ENCODE peak calls at places on chromosomes 16 and 17, in eight cellular contexts. R, U, W, S, O, P, F and H are unnamed samples.

GRCh38 chr17:75414488-75414887 is 9.0 kb upstream of the GRB2 start:
- DNase-seq in P (no peak), R (no peak), F (no peak), W (no peak), U (no peak), O (no peak), S (no peak), H (no peak)

GRCh38 chr17:6534846-6535514 is 21.4 kb downstream of the PITPNM3 start:
- DNase-seq in P (no peak), O (no peak), S (no peak), R (peak), W (no peak), F (no peak), U (no peak), H (no peak)

GRCh38 chr17:3810019-3810418 is 9.0 kb upstream of the ITGAE start:
- DNase-seq in U (no peak), R (no peak), P (no peak), S (no peak), W (no peak), O (no peak), F (no peak), H (no peak)

GRCh38 chr17:20968913-20969616 is 73.7 kb downstream of the USP22 start:
- DNase-seq in U (no peak), F (no peak), P (no peak), W (no peak), R (no peak), S (no peak), O (no peak), H (no peak)

GRCh38 chr17:4522661-4523060 is 24.0 kb downstream of the SPNS2 start:
- DNase-seq in F (no peak), P (no peak), R (no peak), W (no peak), U (no peak), S (no peak), O (peak), H (no peak)

GRCh38 chr17:79109584-79109983 is 35.0 kb downstream of the ENGASE start:
- DNase-seq in W (peak), F (no peak), U (peak), S (no peak), P (no peak), R (no peak), O (no peak), H (no peak)

GRCh38 chr16:12260647-12261262 is 284.2 kb downstream of the SNX29 start:
- DNase-seq in O (no peak), W (peak), U (peak), P (no peak), S (peak), F (peak), R (peak), H (no peak)

GRCh38 chr17:46772013-46772878 is 46.2 kb downstream of the WNT3 start:
- DNase-seq in W (no peak), R (no peak), U (peak), F (peak), S (no peak), O (peak), P (no peak), H (no peak)

GRCh38 chr17:8047769-8048110 is 8.9 kb downstream of the ALOX15B start:
- DNase-seq in S (no peak), P (no peak), W (no peak), R (no peak), O (no peak), F (no peak), U (no peak), H (no peak)

GRCh38 chr16:85259115-85259830 is 147.0 kb upstream of the CIBAR2 start:
- DNase-seq in S (no peak), P (no peak), F (no peak), R (no peak), O (no peak), W (no peak), U (no peak), H (no peak)

GRCh38 chr17:31296156-31296555 is 883 bp downstream of the OMG start:
- DNase-seq in S (no peak), W (no peak), R (no peak), F (no peak), P (no peak), O (no peak), U (no peak), H (no peak)

GRCh38 chr17:20008242-20009051 is 712 bp upstream of the SPECC1 start:
- DNase-seq in F (peak), R (peak), P (no peak), O (peak), W (peak), S (no peak), U (peak), H (peak)

GRCh38 chr17:3861761-3862681 is 16.0 kb upstream of the NCBP3 start:
- DNase-seq in F (no peak), O (no peak), R (no peak), S (no peak), U (no peak), W (no peak), P (no peak), H (no peak)

GRCh38 chr17:58215685-58216084 is 3.4 kb downstream of the MKS1 start:
- DNase-seq in W (no peak), F (no peak), P (no peak), S (no peak), R (no peak), O (no peak), U (no peak), H (no peak)

GRCh38 chr16:85750827-85751641 is at the start of gene C16orf74:
- DNase-seq in S (no peak), W (peak), O (no peak), U (peak), P (peak), R (peak), F (peak), H (no peak)

GRCh38 chr17:81019563-81020442 is 15.1 kb upstream of the BAIAP2 start:
- DNase-seq in P (no peak), R (no peak), O (no peak), F (no peak), S (no peak), W (no peak), U (no peak), H (no peak)

GRCh38 chr16:3020604-3021448 is 658 bp downstream of the TNFRSF12A start:
- DNase-seq in O (peak), U (peak), R (peak), P (peak), F (peak), S (peak), W (no peak), H (peak)

GRCh38 chr16:4882633-4883285 is 35.5 kb downstream of the UBN1 start:
- DNase-seq in S (peak), W (no peak), R (peak), F (peak), U (no peak), O (peak), P (no peak), H (no peak)

GRCh38 chr17:78019367-78019975 is 61.0 kb downstream of the TNRC6C start:
- DNase-seq in F (peak), O (no peak), S (peak), P (peak), R (no peak), U (peak), W (no peak), H (no peak)

GRCh38 chr17:35214631-35215273 is 20.6 kb upstream of the SLC35G3 start:
- DNase-seq in S (no peak), R (no peak), O (no peak), W (no peak), P (no peak), F (no peak), U (no peak), H (no peak)

GRCh38 chr17:39866013-39866730 is 1.8 kb upstream of the ZPBP2 start:
- DNase-seq in P (no peak), S (no peak), O (no peak), F (no peak), W (no peak), U (no peak), R (no peak), H (no peak)

GRCh38 chr17:39861235-39861634 is 2.9 kb downstream of the IKZF3 start:
- DNase-seq in O (no peak), W (no peak), F (no peak), U (no peak), S (no peak), P (no peak), R (no peak), H (no peak)

GRCh38 chr17:39863244-39863917 is 731 bp downstream of the IKZF3 start:
- DNase-seq in S (no peak), O (no peak), R (no peak), P (no peak), U (no peak), F (no peak), W (no peak), H (no peak)

GRCh38 chr17:39867084-39867890 is 715 bp upstream of the ZPBP2 start:
- DNase-seq in F (no peak), U (no peak), W (no peak), O (no peak), S (no peak), R (peak), P (no peak), H (no peak)

GRCh38 chr17:39863918-39864746 is at the start of gene IKZF3:
- DNase-seq in P (no peak), O (peak), S (no peak), F (peak), U (peak), R (peak), W (peak), H (peak)
- TF ChIP-seq CTCF in P (no peak), O (no peak), S (no peak), F (peak), U (peak), R (no peak), W (no peak), H (no peak)

DNA sequence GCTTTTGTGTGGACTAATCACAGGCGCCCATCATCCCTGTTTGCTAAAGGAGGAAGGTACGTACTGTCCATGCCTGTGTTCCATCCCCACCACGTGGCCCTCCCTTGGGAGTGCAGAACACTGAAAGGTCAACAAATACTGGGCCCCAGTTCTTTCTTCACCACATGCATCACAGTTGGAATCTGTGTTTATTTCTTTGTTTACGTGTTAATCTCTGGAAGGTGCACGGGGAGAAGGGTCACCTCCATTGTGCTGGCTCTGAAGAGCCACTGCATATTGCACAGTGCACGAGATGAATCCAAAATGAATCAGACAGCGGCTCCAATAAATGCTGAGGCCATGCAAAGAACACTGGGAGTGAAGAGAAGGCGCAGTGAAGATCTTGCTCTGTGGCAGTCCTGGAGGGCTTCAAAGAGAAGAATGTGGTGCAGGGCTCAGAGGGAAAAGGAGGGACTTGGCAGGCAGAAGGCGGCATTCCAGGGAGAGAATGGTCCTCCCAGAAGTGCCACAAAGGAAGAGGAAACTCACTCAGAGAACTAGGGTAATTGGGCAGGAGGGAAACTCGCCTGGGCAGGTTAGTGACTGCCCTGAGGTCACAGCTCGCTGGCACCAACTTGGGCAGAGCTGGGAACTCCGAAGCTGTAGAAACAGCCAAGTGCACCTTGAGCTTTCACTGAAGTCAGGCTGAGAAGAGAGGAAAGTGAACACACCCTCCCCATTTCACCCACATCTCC is 3.7 kb downstream of the RPH3AL start:
- DNase-seq in W (no peak), U (no peak), O (peak), S (no peak), P (no peak), R (peak), F (no peak), H (no peak)
- TF ChIP-seq CTCF in W (no peak), U (no peak), O (no peak), S (no peak), P (no peak), R (no peak), F (peak), H (no peak)

DNA sequence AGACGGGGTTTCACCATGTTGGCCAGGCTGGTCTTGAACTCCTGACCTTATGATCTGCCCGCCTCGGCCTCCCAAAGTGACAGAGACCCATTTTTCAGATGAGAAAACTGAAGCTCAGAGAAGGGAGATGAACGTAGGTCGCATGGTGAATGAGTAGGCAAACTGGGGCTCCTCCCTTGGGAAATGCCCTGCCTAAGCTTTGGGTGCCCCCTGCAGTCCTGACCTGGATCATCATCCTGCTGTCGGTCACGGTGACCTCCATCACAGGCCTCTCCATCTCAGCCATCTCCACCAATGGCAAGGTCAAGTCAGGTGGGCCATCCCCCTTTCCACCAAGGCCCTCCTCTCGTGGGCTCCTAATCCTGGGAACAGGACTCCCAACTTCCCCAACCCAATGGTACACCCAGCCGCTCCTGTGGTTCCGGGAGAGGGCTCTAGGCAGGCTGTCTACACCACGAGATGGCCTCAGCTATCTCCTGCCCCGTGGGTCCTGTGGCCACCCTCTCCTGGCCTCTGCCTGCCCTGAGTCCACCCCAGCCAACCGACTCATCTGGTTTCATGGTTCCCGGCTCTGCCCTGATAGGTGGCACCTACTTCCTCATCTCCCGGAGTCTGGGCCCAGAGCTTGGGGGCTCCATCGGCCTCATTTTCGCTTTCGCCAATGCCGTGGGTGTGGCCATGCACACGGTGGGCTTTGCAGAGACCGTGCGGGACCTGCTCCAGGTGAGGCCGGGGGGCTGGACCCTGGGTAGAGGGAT is 4.7 kb downstream of the SLC12A3 start:
- DNase-seq in W (peak), S (peak), F (no peak), P (no peak), O (no peak), R (no peak), U (peak), H (no peak)
- TF ChIP-seq CTCF in W (peak), S (peak), F (peak), P (no peak), O (no peak), R (no peak), U (peak), H (no peak)

GRCh38 chr16:48153689-48154265 is 2.0 kb downstream of the ABCC12 start:
- DNase-seq in S (no peak), W (no peak), R (no peak), P (no peak), F (no peak), U (no peak), O (no peak), H (no peak)
- TF ChIP-seq CTCF in S (no peak), W (no peak), R (no peak), P (no peak), F (no peak), U (no peak), O (no peak), H (no peak)